ENCODE peak calls at places on chromosomes 1 and 21, in nine cellular contexts. One of them, this sample, is unnamed.

GRCh38 chr1:1421147-1421906 is at the start of gene ANKRD65:
- DNase-seq in endothelial cell: no peak
- DNase-seq in Right ventricle myocardium superior: peak; percentile 17
- DNase-seq in stimulated activated CD8-positive, alpha-beta memory T cell treated with anti-CD3 and anti-CD28 coated beads, Interleukin-15, amount 100 ng/mL, for 4 hours: no peak
- DNase-seq in lung: peak; percentile 71
- DNase-seq in NCI-H1092 treated with DMSO at 0.1 percent for 48 hours: peak; percentile 15
- DNase-seq in activated CD8-positive, alpha-beta memory T cell treated with anti-CD3 and anti-CD28 coated beads, Interleukin-2, amount 50 U/mL, for 48 hours: no peak
- DNase-seq in amniotic epithelial cell: no peak
- DNase-seq in activated T-helper 1 cell treated with anti-CD3 and anti-CD28 coated beads, Interleukin-12 subunit alpha, Interleukin-12 subunit beta, Interleukin-2, Interleukin-4 antibody, amounts not matched to agents 30 ng/mL and 10 ng/mL and 1 ng/mL, durations not matched to agents 14 hours and 24 hours and 36 hours: no peak
- DNase-seq in this sample: no peak

GRCh38 chr1:94069649-94070285 is 51.2 kb downstream of the ABCA4 start:
- DNase-seq in endothelial cell: no peak
- DNase-seq in Right ventricle myocardium superior: no peak
- DNase-seq in stimulated activated CD8-positive, alpha-beta memory T cell treated with anti-CD3 and anti-CD28 coated beads, Interleukin-15, amount 100 ng/mL, for 4 hours: no peak
- DNase-seq in lung: no peak
- DNase-seq in NCI-H1092 treated with DMSO at 0.1 percent for 48 hours: no peak
- DNase-seq in activated CD8-positive, alpha-beta memory T cell treated with anti-CD3 and anti-CD28 coated beads, Interleukin-2, amount 50 U/mL, for 48 hours: no peak
- DNase-seq in amniotic epithelial cell: no peak
- DNase-seq in activated T-helper 1 cell treated with anti-CD3 and anti-CD28 coated beads, Interleukin-12 subunit alpha, Interleukin-12 subunit beta, Interleukin-2, Interleukin-4 antibody, amounts not matched to agents 30 ng/mL and 10 ng/mL and 1 ng/mL, durations not matched to agents 14 hours and 24 hours and 36 hours: no peak
- DNase-seq in this sample: no peak

GRCh38 chr1:108079550-108079949 is 114.6 kb upstream of the VAV3 start:
- DNase-seq in endothelial cell: peak; percentile 68
- DNase-seq in Right ventricle myocardium superior: no peak
- DNase-seq in stimulated activated CD8-positive, alpha-beta memory T cell treated with anti-CD3 and anti-CD28 coated beads, Interleukin-15, amount 100 ng/mL, for 4 hours: no peak
- DNase-seq in lung: no peak
- DNase-seq in NCI-H1092 treated with DMSO at 0.1 percent for 48 hours: no peak
- DNase-seq in activated CD8-positive, alpha-beta memory T cell treated with anti-CD3 and anti-CD28 coated beads, Interleukin-2, amount 50 U/mL, for 48 hours: peak; percentile 56
- DNase-seq in amniotic epithelial cell: no peak
- DNase-seq in activated T-helper 1 cell treated with anti-CD3 and anti-CD28 coated beads, Interleukin-12 subunit alpha, Interleukin-12 subunit beta, Interleukin-2, Interleukin-4 antibody, amounts not matched to agents 30 ng/mL and 10 ng/mL and 1 ng/mL, durations not matched to agents 14 hours and 24 hours and 36 hours: peak; percentile 24
- DNase-seq in this sample: no peak

GRCh38 chr21:31351973-31352372 is 7.9 kb upstream of the TIAM1 start:
- DNase-seq in endothelial cell: no peak
- DNase-seq in Right ventricle myocardium superior: no peak
- DNase-seq in stimulated activated CD8-positive, alpha-beta memory T cell treated with anti-CD3 and anti-CD28 coated beads, Interleukin-15, amount 100 ng/mL, for 4 hours: no peak
- DNase-seq in lung: no peak
- DNase-seq in NCI-H1092 treated with DMSO at 0.1 percent for 48 hours: no peak
- DNase-seq in activated CD8-positive, alpha-beta memory T cell treated with anti-CD3 and anti-CD28 coated beads, Interleukin-2, amount 50 U/mL, for 48 hours: no peak
- DNase-seq in amniotic epithelial cell: no peak
- DNase-seq in activated T-helper 1 cell treated with anti-CD3 and anti-CD28 coated beads, Interleukin-12 subunit alpha, Interleukin-12 subunit beta, Interleukin-2, Interleukin-4 antibody, amounts not matched to agents 30 ng/mL and 10 ng/mL and 1 ng/mL, durations not matched to agents 14 hours and 24 hours and 36 hours: no peak
- DNase-seq in this sample: no peak

GRCh38 chr1:44947060-44947773 is 39.2 kb downstream of the EIF2B3 start:
- DNase-seq in endothelial cell: no peak
- DNase-seq in Right ventricle myocardium superior: no peak
- DNase-seq in stimulated activated CD8-positive, alpha-beta memory T cell treated with anti-CD3 and anti-CD28 coated beads, Interleukin-15, amount 100 ng/mL, for 4 hours: no peak
- DNase-seq in lung: no peak
- DNase-seq in NCI-H1092 treated with DMSO at 0.1 percent for 48 hours: peak; percentile 91
- DNase-seq in activated CD8-positive, alpha-beta memory T cell treated with anti-CD3 and anti-CD28 coated beads, Interleukin-2, amount 50 U/mL, for 48 hours: no peak
- DNase-seq in amniotic epithelial cell: peak; percentile 40
- DNase-seq in activated T-helper 1 cell treated with anti-CD3 and anti-CD28 coated beads, Interleukin-12 subunit alpha, Interleukin-12 subunit beta, Interleukin-2, Interleukin-4 antibody, amounts not matched to agents 30 ng/mL and 10 ng/mL and 1 ng/mL, durations not matched to agents 14 hours and 24 hours and 36 hours: no peak
- DNase-seq in this sample: no peak

GRCh38 chr1:226882631-226883409 is 12.4 kb downstream of the PSEN2 start:
- DNase-seq in endothelial cell: no peak
- DNase-seq in Right ventricle myocardium superior: no peak
- DNase-seq in stimulated activated CD8-positive, alpha-beta memory T cell treated with anti-CD3 and anti-CD28 coated beads, Interleukin-15, amount 100 ng/mL, for 4 hours: no peak
- DNase-seq in lung: no peak
- DNase-seq in NCI-H1092 treated with DMSO at 0.1 percent for 48 hours: no peak
- DNase-seq in activated CD8-positive, alpha-beta memory T cell treated with anti-CD3 and anti-CD28 coated beads, Interleukin-2, amount 50 U/mL, for 48 hours: no peak
- DNase-seq in amniotic epithelial cell: peak; percentile 42
- DNase-seq in activated T-helper 1 cell treated with anti-CD3 and anti-CD28 coated beads, Interleukin-12 subunit alpha, Interleukin-12 subunit beta, Interleukin-2, Interleukin-4 antibody, amounts not matched to agents 30 ng/mL and 10 ng/mL and 1 ng/mL, durations not matched to agents 14 hours and 24 hours and 36 hours: peak; percentile 40
- DNase-seq in this sample: no peak

GRCh38 chr1:205676597-205676996 is 3.7 kb downstream of the SLC45A3 start:
- DNase-seq in endothelial cell: no peak
- DNase-seq in Right ventricle myocardium superior: no peak
- DNase-seq in stimulated activated CD8-positive, alpha-beta memory T cell treated with anti-CD3 and anti-CD28 coated beads, Interleukin-15, amount 100 ng/mL, for 4 hours: no peak
- DNase-seq in lung: no peak
- DNase-seq in NCI-H1092 treated with DMSO at 0.1 percent for 48 hours: no peak
- DNase-seq in activated CD8-positive, alpha-beta memory T cell treated with anti-CD3 and anti-CD28 coated beads, Interleukin-2, amount 50 U/mL, for 48 hours: no peak
- DNase-seq in amniotic epithelial cell: no peak
- DNase-seq in activated T-helper 1 cell treated with anti-CD3 and anti-CD28 coated beads, Interleukin-12 subunit alpha, Interleukin-12 subunit beta, Interleukin-2, Interleukin-4 antibody, amounts not matched to agents 30 ng/mL and 10 ng/mL and 1 ng/mL, durations not matched to agents 14 hours and 24 hours and 36 hours: no peak
- DNase-seq in this sample: no peak

GRCh38 chr1:245991266-245991665 is 515.8 kb downstream of the SMYD3 start:
- DNase-seq in endothelial cell: no peak
- DNase-seq in Right ventricle myocardium superior: no peak
- DNase-seq in stimulated activated CD8-positive, alpha-beta memory T cell treated with anti-CD3 and anti-CD28 coated beads, Interleukin-15, amount 100 ng/mL, for 4 hours: no peak
- DNase-seq in lung: no peak
- DNase-seq in NCI-H1092 treated with DMSO at 0.1 percent for 48 hours: no peak
- DNase-seq in activated CD8-positive, alpha-beta memory T cell treated with anti-CD3 and anti-CD28 coated beads, Interleukin-2, amount 50 U/mL, for 48 hours: no peak
- DNase-seq in amniotic epithelial cell: no peak
- DNase-seq in activated T-helper 1 cell treated with anti-CD3 and anti-CD28 coated beads, Interleukin-12 subunit alpha, Interleukin-12 subunit beta, Interleukin-2, Interleukin-4 antibody, amounts not matched to agents 30 ng/mL and 10 ng/mL and 1 ng/mL, durations not matched to agents 14 hours and 24 hours and 36 hours: no peak
- DNase-seq in this sample: no peak

GRCh38 chr21:31115249-31115648 is 77.0 kb upstream of the KRTAP19-8 start:
- DNase-seq in endothelial cell: no peak
- DNase-seq in Right ventricle myocardium superior: no peak
- DNase-seq in stimulated activated CD8-positive, alpha-beta memory T cell treated with anti-CD3 and anti-CD28 coated beads, Interleukin-15, amount 100 ng/mL, for 4 hours: no peak
- DNase-seq in lung: no peak
- DNase-seq in NCI-H1092 treated with DMSO at 0.1 percent for 48 hours: no peak
- DNase-seq in activated CD8-positive, alpha-beta memory T cell treated with anti-CD3 and anti-CD28 coated beads, Interleukin-2, amount 50 U/mL, for 48 hours: no peak
- DNase-seq in amniotic epithelial cell: no peak
- DNase-seq in activated T-helper 1 cell treated with anti-CD3 and anti-CD28 coated beads, Interleukin-12 subunit alpha, Interleukin-12 subunit beta, Interleukin-2, Interleukin-4 antibody, amounts not matched to agents 30 ng/mL and 10 ng/mL and 1 ng/mL, durations not matched to agents 14 hours and 24 hours and 36 hours: no peak
- DNase-seq in this sample: no peak

GRCh38 chr1:205225901-205226765 is 1.6 kb upstream of the TMCC2 start:
- DNase-seq in endothelial cell: no peak
- DNase-seq in Right ventricle myocardium superior: no peak
- DNase-seq in stimulated activated CD8-positive, alpha-beta memory T cell treated with anti-CD3 and anti-CD28 coated beads, Interleukin-15, amount 100 ng/mL, for 4 hours: no peak
- DNase-seq in lung: no peak
- DNase-seq in NCI-H1092 treated with DMSO at 0.1 percent for 48 hours: no peak
- DNase-seq in activated CD8-positive, alpha-beta memory T cell treated with anti-CD3 and anti-CD28 coated beads, Interleukin-2, amount 50 U/mL, for 48 hours: peak; percentile 49
- DNase-seq in amniotic epithelial cell: no peak
- DNase-seq in activated T-helper 1 cell treated with anti-CD3 and anti-CD28 coated beads, Interleukin-12 subunit alpha, Interleukin-12 subunit beta, Interleukin-2, Interleukin-4 antibody, amounts not matched to agents 30 ng/mL and 10 ng/mL and 1 ng/mL, durations not matched to agents 14 hours and 24 hours and 36 hours: no peak
- DNase-seq in this sample: no peak

This sample was measured in esophagus squamous epithelium.